ENCODE peak calls at places on chromosome 1, in ten cellular contexts. V is iPS-NIHi11; H is activated T-helper 1 cell treated with Interleukin-2 at 50 U/mL for 16 hours; U is mucosa of descending colon; S is epithelial cell of esophagus; I is AG04450; X is naive thymus-derived CD4-positive, alpha-beta T cell; Q is GM13977; O is Calu3; Z is NCI-H1105. L is an unnamed sample.

GRCh38 chr1:18009729-18010075 is 97.9 kb upstream of the IGSF21 start:
- DNase-seq in V (no peak), H (no peak), U (no peak), S (no peak), I (no peak), X (no peak), Q (no peak), O (no peak), Z (no peak), L (no peak)

GRCh38 chr1:161196521-161197451 is 2.1 kb downstream of the ADAMTS4 start:
- DNase-seq in V (no peak), H (no peak), U (no peak), S (no peak), I (peak; percentile 59), X (no peak), Q (no peak), O (no peak), Z (no peak), L (no peak)

GRCh38 chr1:110548381-110548780 is 29.4 kb upstream of the KCNA10 start:
- DNase-seq in V (peak; percentile 62), H (no peak), U (peak; percentile 5), S (peak; percentile 40), I (no peak), X (no peak), Q (peak; percentile 31), O (peak; percentile 43), Z (no peak), L (peak; percentile 12)

GRCh38 chr1:199545780-199546179 is 481.7 kb upstream of the NR5A2 start:
- DNase-seq in V (peak; percentile 29), H (no peak), U (peak; percentile 19), S (peak; percentile 86), I (no peak), X (no peak), Q (no peak), O (peak; percentile 59), Z (no peak), L (no peak)

GRCh38 chr1:112395261-112395831 is 668 bp upstream of the CTTNBP2NL start:
- DNase-seq in V (no peak), H (no peak), U (no peak), S (no peak), I (no peak), X (no peak), Q (no peak), O (no peak), Z (no peak), L (no peak)

GRCh38 chr1:9198538-9199361 is 35.8 kb upstream of the H6PD start:
- DNase-seq in V (peak; percentile 73), H (no peak), U (no peak), S (no peak), I (no peak), X (no peak), Q (peak; percentile 43), O (no peak), Z (peak; percentile 45), L (no peak)

GRCh38 chr1:93675272-93675671 is 6.4 kb downstream of the BCAR3 start:
- DNase-seq in V (no peak), H (no peak), U (no peak), S (no peak), I (no peak), X (no peak), Q (no peak), O (no peak), Z (no peak), L (no peak)

GRCh38 chr1:72280714-72281113 is 1.6 kb downstream of the NEGR1 start:
- DNase-seq in V (no peak), H (no peak), U (no peak), S (no peak), I (no peak), X (no peak), Q (no peak), O (no peak), Z (no peak), L (no peak)

GRCh38 chr1:1137256-1138045 is 21.6 kb upstream of the C1orf159 start:
- DNase-seq in V (no peak), H (peak; percentile 55), U (peak; percentile 64), S (no peak), I (no peak), X (peak; percentile 49), Q (peak; percentile 94), O (peak; percentile 55), Z (peak; percentile 24), L (peak; percentile 77)

GRCh38 chr1:119141020-119141424 is 569 bp upstream of the WARS2 start:
- DNase-seq in V (no peak), H (peak; percentile 9), U (peak; percentile 49), S (peak; percentile 17), I (no peak), X (no peak), Q (no peak), O (peak; percentile 53), Z (no peak), L (no peak)

GRCh38 chr1:22376001-22376400 is 75.7 kb upstream of the ZBTB40 start:
- DNase-seq in V (no peak), H (no peak), U (peak; percentile 8), S (no peak), I (no peak), X (no peak), Q (no peak), O (no peak), Z (no peak), L (no peak)

GRCh38 chr1:36420409-36420808 is 22.7 kb upstream of the LSM10 start:
- DNase-seq in V (no peak), H (no peak), U (no peak), S (no peak), I (no peak), X (no peak), Q (no peak), O (no peak), Z (no peak), L (no peak)

GRCh38 chr1:17017435-17017834 is 5.7 kb upstream of the ATP13A2 start:
- DNase-seq in V (no peak), H (no peak), U (no peak), S (no peak), I (no peak), X (no peak), Q (no peak), O (no peak), Z (no peak), L (no peak)

GRCh38 chr1:29047142-29047541 is 76.6 kb downstream of the TMEM200B start:
- DNase-seq in V (no peak), H (no peak), U (no peak), S (no peak), I (no peak), X (no peak), Q (no peak), O (no peak), Z (no peak), L (no peak)

GRCh38 chr1:150981177-150981804 is 801 bp upstream of the ANXA9 start:
- DNase-seq in V (peak; percentile 87), H (no peak), U (peak; percentile 40), S (peak; percentile 66), I (no peak), X (no peak), Q (no peak), O (peak; percentile 79), Z (peak; percentile 65), L (no peak)

GRCh38 chr1:186839077-186839400 is 10.3 kb downstream of the PLA2G4A start:
- DNase-seq in V (no peak), H (no peak), U (no peak), S (no peak), I (no peak), X (no peak), Q (no peak), O (no peak), Z (no peak), L (no peak)

GRCh38 chr1:219927956-219928790 is at the start of gene SLC30A10:
- DNase-seq in V (peak; percentile 72), H (no peak), U (peak; percentile 37), S (peak; percentile 9), I (no peak), X (no peak), Q (peak; percentile 62), O (peak; percentile 50), Z (peak; percentile 23), L (no peak)

GRCh38 chr1:205980182-205980830 is 22.9 kb downstream of the RAB7B start:
- DNase-seq in V (no peak), H (no peak), U (no peak), S (no peak), I (no peak), X (no peak), Q (no peak), O (no peak), Z (no peak), L (no peak)

GRCh38 chr1:202192770-202193613 is 607 bp upstream of the LGR6 start:
- DNase-seq in V (peak; percentile 82), H (peak; percentile 19), U (peak; percentile 82), S (peak; percentile 50), I (no peak), X (peak; percentile 42), Q (peak; percentile 84), O (peak; percentile 81), Z (peak; percentile 55), L (peak; percentile 46)

GRCh38 chr1:224615861-224616760 is at the start of gene CNIH3:
- DNase-seq in V (peak; percentile 87), H (no peak), U (no peak), S (peak; percentile 53), I (no peak), X (no peak), Q (peak; percentile 53), O (peak; percentile 67), Z (peak; percentile 93), L (peak; percentile 29)

GRCh38 chr1:194347184-194347583 is 1160.8 kb upstream of the B3GALT2 start:
- DNase-seq in V (no peak), H (no peak), U (no peak), S (peak; percentile 49), I (no peak), X (no peak), Q (no peak), O (no peak), Z (no peak), L (no peak)

GRCh38 chr1:181662606-181663005 is 179.3 kb downstream of the CACNA1E start:
- DNase-seq in V (no peak), H (no peak), U (no peak), S (no peak), I (no peak), X (no peak), Q (no peak), O (no peak), Z (no peak), L (no peak)

GRCh38 chr1:223849855-223850254 is 4.1 kb upstream of the TP53BP2 start:
- DNase-seq in V (no peak), H (no peak), U (no peak), S (no peak), I (no peak), X (no peak), Q (no peak), O (no peak), Z (no peak), L (no peak)

GRCh38 chr1:35573198-35573775 is at the start of gene TFAP2E:
- DNase-seq in V (peak; percentile 71), H (no peak), U (peak; percentile 79), S (peak; percentile 59), I (no peak), X (no peak), Q (no peak), O (peak; percentile 69), Z (peak; percentile 30), L (no peak)

GRCh38 chr1:202072211-202072610 is 50.5 kb upstream of the GPR37L1 start:
- DNase-seq in V (no peak), H (no peak), U (peak; percentile 86), S (no peak), I (no peak), X (no peak), Q (no peak), O (no peak), Z (no peak), L (no peak)

GRCh38 chr1:76303348-76303712 is 228.8 kb downstream of the ST6GALNAC3 start:
- DNase-seq in V (no peak), H (no peak), U (no peak), S (no peak), I (no peak), X (no peak), Q (no peak), O (no peak), Z (peak; percentile 52), L (no peak)

GRCh38 chr1:99457381-99458165 is 188.3 kb upstream of the PALMD start:
- DNase-seq in V (no peak), H (no peak), U (no peak), S (peak; percentile 74), I (no peak), X (no peak), Q (no peak), O (no peak), Z (no peak), L (no peak)

GRCh38 chr1:221164029-221164428 is 284.8 kb downstream of the HLX start:
- DNase-seq in V (no peak), H (no peak), U (no peak), S (no peak), I (no peak), X (no peak), Q (no peak), O (no peak), Z (no peak), L (no peak)